ENCODE peak calls at places on chromosomes 3 and 15, in four cellular contexts. A, H, B and T are unnamed samples.

GRCh38 chr15:80168421-80168820 is 15.6 kb downstream of the FAH start:
- DNase-seq in A (no peak), H (peak; percentile 15), B (no peak), T (no peak)

GRCh38 chr3:160982497-160982896 is 122.7 kb downstream of the B3GALNT1 start:
- DNase-seq in A (no peak), H (no peak), B (no peak), T (no peak)

GRCh38 chr3:66348696-66349095 is 127.9 kb downstream of the SLC25A26 start:
- DNase-seq in A (no peak), H (no peak), B (no peak), T (no peak)

GRCh38 chr15:75923756-75924155 is 20.1 kb downstream of the FBXO22 start:
- DNase-seq in A (no peak), H (no peak), B (no peak), T (no peak)

GRCh38 chr15:89356634-89357298 is 22.1 kb upstream of the POLG start:
- DNase-seq in A (no peak), H (no peak), B (no peak), T (peak; percentile 9)

GRCh38 chr15:26628879-26629529 is 143.9 kb downstream of the GABRB3 start:
- DNase-seq in A (no peak), H (peak; percentile 85), B (no peak), T (peak; percentile 14)

GRCh38 chr3:61239871-61240270 is 11.4 kb downstream of the FHIT start:
- DNase-seq in A (no peak), H (peak; percentile 70), B (no peak), T (no peak)

GRCh38 chr15:51739056-51739455 is 1.6 kb upstream of the LYSMD2 start:
- DNase-seq in A (no peak), H (no peak), B (no peak), T (peak; percentile 24)

GRCh38 chr3:117003501-117003900 is 293.9 kb downstream of the TUSC7 start:
- DNase-seq in A (no peak), H (no peak), B (no peak), T (no peak)

GRCh38 chr15:42576776-42577175 is 1.4 kb downstream of the STARD9 start:
- DNase-seq in A (no peak), H (no peak), B (no peak), T (no peak)

GRCh38 chr15:42577514-42578031 is 2.2 kb downstream of the STARD9 start:
- DNase-seq in A (no peak), H (no peak), B (no peak), T (no peak)

GRCh38 chr15:42576040-42576594 is 711 bp downstream of the STARD9 start:
- DNase-seq in A (no peak), H (no peak), B (no peak), T (no peak)

GRCh38 chr15:42578984-42579537 is 3.7 kb downstream of the STARD9 start:
- DNase-seq in A (no peak), H (no peak), B (no peak), T (no peak)

GRCh38 chr15:42575188-42576039 is at the start of gene STARD9:
- DNase-seq in A (peak; percentile 94), H (peak; percentile 98), B (peak; percentile 95), T (peak; percentile 98)
- TF ChIP-seq POLR2A in A (peak; percentile 50), H (peak; percentile 44), B (peak; percentile 51), T (peak; percentile 51)

DNA sequence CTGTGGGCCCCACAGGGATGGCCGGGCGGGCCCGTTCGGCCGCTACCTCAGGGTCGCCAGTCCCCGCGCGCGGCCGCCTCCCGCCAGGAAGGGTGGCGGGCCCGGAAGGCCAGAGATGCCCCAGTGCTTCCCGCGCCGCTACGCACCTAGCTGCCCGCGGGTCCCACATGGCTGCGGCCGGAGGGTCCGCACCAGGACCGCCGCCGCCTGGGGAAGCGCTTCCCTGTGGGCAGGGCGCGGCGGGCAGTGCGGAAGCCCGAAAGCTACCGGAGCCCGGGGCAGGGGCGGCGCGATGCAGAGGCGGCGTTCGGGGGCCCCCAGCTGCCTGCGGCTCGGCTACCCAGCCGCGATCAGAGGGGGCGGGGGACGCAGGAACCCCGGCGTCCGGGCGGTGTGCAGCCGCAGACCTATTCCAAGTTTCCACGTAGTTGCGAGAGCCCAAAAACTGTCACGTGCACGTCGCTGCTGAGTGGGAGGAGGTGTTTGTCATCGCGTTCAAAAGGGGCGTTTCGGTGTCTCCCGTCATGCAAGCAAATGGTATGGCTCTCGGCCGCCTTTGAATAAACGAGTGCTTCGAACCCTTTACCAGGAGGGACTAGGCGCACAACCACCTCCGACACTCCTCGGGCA is at the start of gene TRANK1:
- DNase-seq in A (no peak), H (peak; percentile 83), B (peak; percentile 78), T (peak; percentile 94)
- TF ChIP-seq POLR2A in A (no peak), H (peak; percentile 32), B (no peak), T (peak; percentile 96)

GRCh38 chr15:74415966-74416916 is 17.5 kb downstream of the SEMA7A start:
- DNase-seq in A (no peak), H (no peak), B (no peak), T (no peak)
- TF ChIP-seq POLR2A in A (no peak), H (no peak), B (no peak), T (no peak)

GRCh38 chr15:68196445-68197169 is 8.5 kb downstream of the CALML4 start:
- DNase-seq in A (no peak), H (peak; percentile 48), B (no peak), T (no peak)

GRCh38 chr15:68199340-68199739 is 5.8 kb downstream of the CALML4 start:
- DNase-seq in A (no peak), H (peak; percentile 53), B (no peak), T (no peak)

GRCh38 chr15:68197170-68197492 is 8.0 kb downstream of the CALML4 start:
- DNase-seq in A (no peak), H (peak; percentile 49), B (no peak), T (no peak)

GRCh38 chr15:68195336-68196112 is 9.6 kb downstream of the CALML4 start:
- DNase-seq in A (no peak), H (no peak), B (no peak), T (no peak)

GRCh38 chr15:68197661-68198437 is 7.3 kb downstream of the CALML4 start:
- DNase-seq in A (no peak), H (peak; percentile 53), B (no peak), T (no peak)
- TF ChIP-seq POLR2A in A (no peak), H (no peak), B (no peak), T (no peak)

GRCh38 chr3:68817243-68817642 is 115.1 kb downstream of the TAFA4 start:
- DNase-seq in A (no peak), H (no peak), B (no peak), T (no peak)
- TF ChIP-seq POLR2A in A (no peak), H (no peak), B (no peak), T (no peak)

GRCh38 chr15:74543043-74543422 is 2.0 kb downstream of the ARID3B start:
- DNase-seq in A (no peak), H (no peak), B (no peak), T (no peak)

GRCh38 chr15:74541494-74542191 is 623 bp downstream of the ARID3B start:
- DNase-seq in A (no peak), H (peak; percentile 60), B (peak; percentile 66), T (peak; percentile 79)

GRCh38 chr15:74542192-74543042 is 1.4 kb downstream of the ARID3B start:
- DNase-seq in A (no peak), H (no peak), B (no peak), T (peak; percentile 37)

GRCh38 chr15:74540135-74540760 is 772 bp upstream of the ARID3B start:
- DNase-seq in A (no peak), H (no peak), B (no peak), T (peak; percentile 79)

DNA sequence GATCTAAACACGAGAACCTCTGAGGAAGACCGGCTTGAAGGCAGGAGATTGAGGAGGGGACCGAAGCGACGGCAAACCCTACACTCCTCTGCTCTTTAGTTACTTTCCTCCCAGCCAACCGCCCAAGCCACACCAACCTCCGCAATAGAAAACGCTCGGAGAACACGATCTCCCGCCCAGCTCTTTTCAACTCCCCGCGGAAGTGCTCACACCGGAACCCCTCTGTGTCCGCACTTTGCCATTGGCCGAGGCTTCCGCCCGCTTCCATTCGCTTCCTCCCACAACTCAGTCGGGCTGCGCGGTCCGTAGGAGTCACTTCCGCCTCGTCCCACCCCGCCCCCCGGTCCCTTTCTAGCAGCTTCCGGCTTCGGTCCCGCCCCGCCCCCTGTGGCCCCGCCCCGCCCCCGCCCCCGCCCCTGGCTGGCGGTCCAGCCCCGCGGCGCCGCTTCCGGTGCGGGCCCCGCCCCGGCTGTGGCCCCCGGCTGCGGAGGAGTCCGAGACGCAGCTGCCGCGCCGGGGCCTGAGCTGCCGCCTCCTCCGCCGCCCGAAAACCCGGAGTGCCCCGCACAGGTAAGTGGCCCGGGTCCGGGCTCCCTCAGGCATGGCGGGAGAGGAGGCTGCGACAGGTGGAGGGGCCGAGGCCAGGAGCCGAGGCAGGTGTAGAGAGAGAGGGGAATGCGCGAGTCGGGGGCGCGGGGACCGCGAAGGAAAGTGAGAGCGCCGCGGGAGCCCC is at the start of gene ARID3B:
- DNase-seq in A (peak; percentile 95), H (peak; percentile 99), B (peak; percentile 97), T (peak; percentile 98)
- TF ChIP-seq POLR2A in A (peak; percentile 23), H (peak; percentile 47), B (peak; percentile 45), T (peak; percentile 97)

DNA sequence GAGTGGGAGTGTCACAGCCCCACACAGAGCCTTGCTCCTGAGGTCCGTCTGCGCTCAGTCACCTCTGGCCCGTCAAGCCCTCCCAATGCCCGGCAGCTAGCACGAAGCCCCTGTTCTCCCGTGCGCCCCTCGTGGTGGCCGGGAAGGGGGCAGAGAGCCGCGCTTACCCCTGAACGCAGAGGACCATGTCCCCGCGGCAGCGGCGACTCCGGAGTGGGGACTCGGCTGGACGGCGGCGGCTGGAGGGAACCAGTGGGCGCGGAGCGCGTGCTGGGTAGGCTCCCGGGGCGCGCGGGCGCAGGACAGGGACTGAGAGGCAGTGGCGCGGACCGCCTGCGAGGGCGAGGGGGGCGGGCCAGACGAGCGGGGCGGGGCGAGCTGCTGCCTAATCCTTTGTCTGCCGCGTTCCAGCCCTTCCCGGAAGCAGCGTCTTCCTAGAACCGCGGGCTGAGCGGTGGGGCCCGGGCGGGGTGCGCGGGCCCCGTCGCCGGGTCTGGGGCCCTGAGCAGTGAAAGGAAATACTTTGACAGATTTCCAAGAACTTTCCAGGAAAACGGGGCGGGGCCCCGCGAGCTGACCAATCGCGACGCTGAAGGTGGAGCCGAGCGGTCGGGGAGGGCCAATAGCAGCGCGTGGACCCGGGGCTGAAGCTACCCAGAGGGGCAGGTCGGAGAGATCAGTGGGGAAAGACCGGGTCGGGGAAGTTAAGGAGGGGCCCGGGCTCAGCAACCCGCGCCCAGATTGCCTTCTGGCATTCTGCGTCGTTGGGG is at the start of gene CISH:
- DNase-seq in A (no peak), H (peak; percentile 97), B (peak; percentile 92), T (peak; percentile 99)
- TF ChIP-seq POLR2A in A (peak; percentile 31), H (peak; percentile 69), B (peak; percentile 95), T (peak; percentile 49)

GRCh38 chr3:153553605-153553945 is 391.5 kb downstream of the RAP2B start:
- DNase-seq in A (no peak), H (no peak), B (no peak), T (no peak)
- TF ChIP-seq POLR2A in A (no peak), H (no peak), B (no peak), T (no peak)